ENCODE peak calls at places on chromosomes 4 and X, in four cellular contexts. Y, A, X and T are unnamed samples.

GRCh38 chr4:139635966-139636365 is 29.7 kb upstream of the MGST2 start:
- DNase-seq in Y (no peak), A (no peak), X (no peak), T (no peak)

GRCh38 chr4:167221074-167221473 is 13.2 kb downstream of the SPOCK3 start:
- DNase-seq in Y (no peak), A (no peak), X (no peak), T (no peak)

GRCh38 chr4:156196722-156197121 is 243.1 kb upstream of the CTSO start:
- DNase-seq in Y (no peak), A (peak), X (no peak), T (no peak)

GRCh38 chr4:71322425-71322824 is 16.4 kb upstream of the SLC4A4 start:
- DNase-seq in Y (no peak), A (no peak), X (no peak), T (no peak)

GRCh38 chr4:42411803-42412202 is 14.5 kb downstream of the SHISA3 start:
- DNase-seq in Y (no peak), A (no peak), X (no peak), T (no peak)

GRCh38 chrX:106391284-106391852 is 220.4 kb upstream of the RADX start:
- DNase-seq in Y (no peak), A (no peak), X (no peak), T (no peak)

GRCh38 chrX:14006489-14006888 is 23.2 kb downstream of the GEMIN8 start:
- DNase-seq in Y (no peak), A (no peak), X (no peak), T (no peak)

GRCh38 chrX:15344106-15344505 is 8.8 kb upstream of the PIGA start:
- DNase-seq in Y (peak), A (no peak), X (no peak), T (no peak)

GRCh38 chrX:73930300-73930699 is 367.3 kb downstream of the CHIC1 start:
- DNase-seq in Y (no peak), A (no peak), X (no peak), T (no peak)

GRCh38 chr4:6695660-6696581 is 2.2 kb downstream of the S100P start:
- DNase-seq in Y (peak), A (peak), X (no peak), T (no peak)

GRCh38 chrX:12223650-12224049 is 85.4 kb downstream of the FRMPD4 start:
- DNase-seq in Y (no peak), A (no peak), X (no peak), T (no peak)